ENCODE peak calls at places on chromosomes 4 and X, in four cellular contexts. T is breast epithelium; E is PC-3; N is CD8-positive, alpha-beta T cell. R is an unnamed sample. For H3K4me1 and H3K9me3, the result is how much of the 10 kb centered on the place peaks cover.

GRCh38 chrX:11381464-11381863 is 88.3 kb downstream of the AMELX start:
- DNase-seq in T (no peak), E (peak), N (no peak), R (peak)

GRCh38 chr4:41362647-41363383 is 106.1 kb downstream of the UCHL1 start:
- DNase-seq in T (no peak), E (no peak), N (no peak), R (no peak)

GRCh38 chrX:109863811-109864210 is 130.8 kb upstream of the ACSL4 start:
- DNase-seq in T (no peak), E (no peak), N (no peak), R (no peak)

GRCh38 chr4:10354746-10355145 is 102.5 kb downstream of the ZNF518B start:
- DNase-seq in T (no peak), E (no peak), N (no peak), R (no peak)

GRCh38 chrX:54640721-54641120 is 110.7 kb downstream of the GNL3L start:
- DNase-seq in T (peak), E (peak), N (no peak), R (peak)

GRCh38 chrX:153885208-153885787 is 675 bp downstream of the L1CAM start:
- DNase-seq in T (no peak), E (no peak), N (no peak), R (no peak)

GRCh38 chrX:49878834-49879655 is at the start of gene USP27X:
- DNase-seq in T (peak), E (peak), N (peak), R (peak)

GRCh38 chr4:180669637-180670036 is 1573.6 kb upstream of the TENM3 start:
- DNase-seq in T (no peak), E (peak), N (no peak), R (no peak)

GRCh38 chr4:61427818-61428495 is 227.8 kb downstream of the ADGRL3 start:
- DNase-seq in T (no peak), E (peak), N (no peak), R (no peak)

GRCh38 chr4:117968606-117969005 is 65.7 kb upstream of the NDST3 start:
- DNase-seq in T (no peak), E (no peak), N (no peak), R (no peak)

GRCh38 chr4:83250666-83251065 is 33.9 kb downstream of the COQ2 start:
- DNase-seq in T (no peak), E (no peak), N (no peak), R (no peak)

GRCh38 chr4:101953949-101954348 is 163.4 kb downstream of the BANK1 start:
- DNase-seq in T (no peak), E (peak), N (no peak), R (no peak)

GRCh38 chr4:138003248-138003647 is 238.9 kb downstream of the SLC7A11 start:
- DNase-seq in T (no peak), E (no peak), N (no peak), R (no peak)

GRCh38 chrX:79161655-79162054 is 17.2 kb downstream of the GPR174 start:
- DNase-seq in T (no peak), E (no peak), N (peak), R (peak)

GRCh38 chrX:147476008-147476407 is 435.7 kb upstream of the FMR1 start:
- DNase-seq in T (no peak), E (peak), N (no peak), R (no peak)

GRCh38 chr4:156970501-156971167 is 965 bp downstream of the PDGFC start:
- DNase-seq in T (peak), E (peak), N (no peak), R (no peak)

GRCh38 chr4:30839583-30840520 is 119.7 kb downstream of the PCDH7 start:
- DNase-seq in T (no peak), E (peak), N (no peak), R (no peak)

GRCh38 chrX:38882894-38883620 is 81.8 kb downstream of the MID1IP1 start:
- DNase-seq in T (no peak), E (peak), N (no peak), R (no peak)

GRCh38 chr4:72031868-72032619 is at the start of gene NPFFR2:
- DNase-seq in T (no peak), E (no peak), N (no peak), R (no peak)

GRCh38 chr4:185332575-185333464 is 62.9 kb downstream of the LRP2BP start:
- DNase-seq in T (no peak), E (no peak), N (no peak), R (no peak)

GRCh38 chrX:9948406-9948805 is 18.8 kb upstream of the CLDN34 start:
- DNase-seq in T (no peak), E (no peak), N (no peak), R (no peak)

GRCh38 chr4:79917246-79917645 is 155.8 kb downstream of the ANTXR2 start:
- DNase-seq in T (no peak), E (peak), N (peak), R (peak)

GRCh38 chr4:145735330-145735638 is 55.3 kb downstream of the C4orf51 start:
- DNase-seq in T (peak), E (peak), N (no peak), R (no peak)

GRCh38 chrX:152635941-152636340 is 1.8 kb upstream of the GABRQ start:
- DNase-seq in T (peak), E (peak), N (no peak), R (no peak)

GRCh38 chrX:101417190-101417589 is 9.2 kb downstream of the HNRNPH2 start:
- DNase-seq in T (no peak), E (no peak), N (no peak), R (no peak)

GRCh38 chr4:176839656-176840055 is 46.9 kb upstream of the VEGFC start:
- DNase-seq in T (no peak), E (peak), N (no peak), R (no peak)

GRCh38 chr4:17111959-17112659 is 213.7 kb upstream of the LDB2 start:
- DNase-seq in T (no peak), E (no peak), N (no peak), R (no peak)

DNA sequence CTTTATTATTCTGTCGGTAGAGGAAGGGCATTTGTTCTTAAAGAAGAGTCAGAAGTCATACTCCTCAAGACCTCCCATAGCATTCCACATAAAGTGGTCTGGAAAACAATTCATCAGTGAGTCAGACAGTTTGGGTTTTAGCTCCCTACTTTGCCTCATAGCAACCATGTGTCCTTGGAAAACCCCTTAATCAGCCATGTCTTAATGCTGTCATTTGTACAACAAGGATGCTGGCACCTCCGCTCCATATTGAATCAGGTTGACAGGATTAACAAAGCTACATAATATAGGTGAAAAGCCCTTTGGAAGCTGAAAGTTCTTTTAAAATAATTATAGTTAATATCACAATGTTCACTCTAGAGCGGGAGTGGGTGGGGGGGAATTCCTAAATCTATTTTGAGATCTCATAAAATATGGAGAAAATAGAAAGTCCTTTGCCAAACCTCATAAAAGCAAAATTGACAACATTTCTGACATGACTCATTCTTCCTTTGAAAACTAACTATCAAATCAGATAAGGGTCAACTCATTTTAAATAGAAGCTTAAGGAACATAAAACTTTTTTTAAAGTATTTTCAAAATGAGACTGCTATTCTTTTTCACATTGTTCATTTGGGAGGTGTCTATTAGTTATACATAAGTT is 37.3 kb upstream of the GUCY1A1 start:
- DNase-seq in T (no peak), E (peak), N (no peak), R (no peak)
- H3K4me3 ChIP-seq in T (no peak), E (peak), N (no peak), R (no peak)

GRCh38 chrX:135331525-135331924 is 22.2 kb downstream of the ETDC start:
- DNase-seq in T (no peak), E (no peak), N (no peak), R (no peak)
- H3K4me1 ChIP-seq in T (under half), E (under half), N (under half), R (under half)

GRCh38 chrX:66019310-66019652 is 20.6 kb downstream of the VSIG4 start:
- DNase-seq in T (no peak), E (no peak), N (no peak), R (no peak)
- H3K9me3 ChIP-seq in T (under half), E (under half), N (under half), R (under half)

GRCh38 chrX:136126892-136127406 is 20.4 kb upstream of the FHL1 start:
- DNase-seq in T (no peak), E (no peak), N (no peak), R (no peak)
- H3K4me3 ChIP-seq in T (no peak), E (no peak), N (no peak), R (no peak)

DNA sequence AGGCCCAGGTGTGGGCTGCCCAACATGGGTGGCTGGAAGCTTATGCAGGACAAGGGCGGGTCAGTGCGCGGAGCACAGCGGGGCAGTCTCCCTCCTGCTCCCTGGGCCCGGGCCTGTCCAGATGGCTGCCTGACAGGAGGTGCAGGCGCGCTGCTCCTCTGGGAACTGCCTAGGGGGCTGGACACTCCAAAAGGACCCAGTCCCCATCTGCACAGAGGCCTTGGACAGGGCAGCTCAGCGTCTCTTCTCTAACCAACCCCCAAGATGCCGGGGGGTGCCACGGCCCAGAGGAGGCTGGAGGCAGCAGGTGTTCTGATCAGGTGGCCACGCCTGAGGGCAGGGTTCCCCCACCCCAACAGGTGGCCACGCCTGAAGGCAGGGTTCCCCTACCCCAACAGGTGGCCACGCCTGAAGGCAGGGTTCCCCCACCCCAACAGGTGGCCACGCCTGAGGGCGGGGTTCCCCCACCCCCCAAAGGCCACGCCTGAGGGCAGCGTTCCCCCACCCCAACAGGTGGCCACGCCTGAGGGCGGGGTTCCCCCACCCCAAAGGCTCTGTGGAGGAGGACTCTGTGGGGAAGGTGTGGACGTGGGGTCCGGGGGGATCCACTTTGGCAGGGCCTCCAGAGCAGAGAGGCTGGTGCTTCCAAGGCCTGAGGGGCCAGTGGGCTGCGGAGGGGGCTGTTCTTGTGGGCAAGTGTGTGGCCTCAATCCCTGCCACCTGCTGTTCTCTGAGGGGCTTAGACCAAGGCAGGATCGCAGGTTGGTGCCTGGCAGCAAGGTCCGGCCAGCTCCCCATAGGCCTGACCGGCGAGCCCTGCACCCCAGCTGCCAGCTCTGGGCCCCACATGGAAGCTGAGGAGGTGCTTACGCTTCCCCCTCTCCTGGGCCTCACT is 36.1 kb downstream of the CPLX1 start:
- DNase-seq in T (no peak), E (no peak), N (no peak), R (no peak)
- H3K4me1 ChIP-seq in T (under half), E (under half), N (under half), R (half or more)

GRCh38 chr4:149101649-149102048 is 659.4 kb upstream of the NR3C2 start:
- DNase-seq in T (no peak), E (no peak), N (no peak), R (no peak)
- H3K9me3 ChIP-seq in T (under half), E (under half), N (under half), R (under half)